ENCODE peak calls at places on chromosomes 11 and 22, in five cellular contexts. C is fibroblast of lung; M is astrocyte; I is adrenal gland; Z is CD4-positive, CD25-positive, alpha-beta regulatory T cell. U is an unnamed sample.

GRCh38 chr11:59582006-59582405 is 33.6 kb downstream of the OSBP start:
- DNase-seq in C (no peak), Z (no peak), M (no peak), I (peak; percentile 40), U (no peak)

GRCh38 chr22:43293661-43294392 is 49.3 kb downstream of the SCUBE1 start:
- DNase-seq in M (no peak), C (no peak), Z (no peak), I (peak; percentile 78), U (peak; percentile 29)

GRCh38 chr11:122917311-122917710 is 34.8 kb downstream of the JHY start:
- DNase-seq in M (peak; percentile 69), Z (no peak), C (peak; percentile 79), I (no peak), U (peak; percentile 91)

GRCh38 chr22:31898911-31899310 is 45.4 kb upstream of the YWHAH start:
- DNase-seq in C (no peak), Z (no peak), M (no peak), I (no peak), U (no peak)

GRCh38 chr11:88377151-88377550 is 39.6 kb upstream of the CTSC start:
- DNase-seq in Z (no peak), I (no peak), M (no peak), C (peak; percentile 41), U (no peak)

GRCh38 chr11:10694481-10695239 is 1.1 kb upstream of the IRAG1 start:
- DNase-seq in C (peak; percentile 70), M (peak; percentile 62), I (no peak), Z (no peak), U (no peak)

GRCh38 chr11:8870461-8871282 is 40.3 kb upstream of the AKIP1 start:
- DNase-seq in M (peak; percentile 75), C (peak; percentile 83), I (peak; percentile 67), Z (no peak), U (peak; percentile 54)

GRCh38 chr11:124277809-124278208 is 21.6 kb downstream of the OR8G5 start:
- DNase-seq in M (no peak), I (no peak), C (no peak), Z (no peak), U (no peak)

GRCh38 chr11:113533425-113533698 is 58.2 kb upstream of the DRD2 start:
- DNase-seq in Z (no peak), M (no peak), I (no peak), C (no peak), U (peak; percentile 21)

GRCh38 chr22:26398741-26399153 is 30.3 kb upstream of the ASPHD2 start:
- DNase-seq in Z (peak; percentile 30), M (peak; percentile 71), I (peak; percentile 53), C (peak; percentile 77), U (peak; percentile 68)

GRCh38 chr22:48957311-48957986 is 870.2 kb downstream of the BRD1 start:
- DNase-seq in Z (no peak), C (no peak), M (no peak), I (no peak), U (no peak)

GRCh38 chr11:117146521-117146920 is 2.4 kb downstream of the PAFAH1B2 start:
- DNase-seq in M (peak; percentile 10), I (peak; percentile 60), C (peak; percentile 36), Z (no peak), U (no peak)

GRCh38 chr11:119371778-119372182 is 9.7 kb downstream of the USP2 start:
- DNase-seq in C (peak; percentile 19), Z (no peak), M (no peak), I (peak; percentile 84), U (peak; percentile 53)

GRCh38 chr22:31154975-31155374 is 5.0 kb upstream of the RNF185 start:
- DNase-seq in M (no peak), C (no peak), I (no peak), Z (no peak), U (no peak)

GRCh38 chr22:30286813-30287625 is 2.3 kb downstream of the CASTOR1 start:
- DNase-seq in Z (peak; percentile 78), C (peak; percentile 29), M (no peak), I (peak; percentile 65), U (peak; percentile 66)

GRCh38 chr11:78920329-78920728 is 345.7 kb upstream of the NARS2 start:
- DNase-seq in Z (no peak), C (no peak), I (no peak), M (no peak), U (no peak)

GRCh38 chr22:44523981-44524759 is 26.1 kb upstream of the RTL6 start:
- DNase-seq in Z (no peak), C (peak; percentile 94), I (no peak), M (peak; percentile 93), U (no peak)

GRCh38 chr11:94400075-94400838 is 962 bp downstream of the GPR83 start:
- DNase-seq in I (no peak), C (no peak), M (no peak), Z (no peak), U (no peak)

GRCh38 chr22:49617866-49618688 is 209.6 kb downstream of the BRD1 start:
- DNase-seq in C (no peak), I (no peak), Z (no peak), M (no peak), U (no peak)

GRCh38 chr11:64223001-64223651 is 2.9 kb downstream of the TRPT1 start:
- DNase-seq in C (no peak), Z (no peak), M (no peak), I (no peak), U (no peak)

GRCh38 chr11:2165571-2165970 is 4.6 kb upstream of the INS start:
- DNase-seq in M (no peak), Z (no peak), I (no peak), C (no peak), U (no peak)

GRCh38 chr11:2164861-2165555 is 4.0 kb upstream of the INS start:
- DNase-seq in M (no peak), Z (no peak), I (peak; percentile 39), C (no peak), U (no peak)

GRCh38 chr11:2168286-2169000 is 3.2 kb downstream of the TH start:
- DNase-seq in M (no peak), I (no peak), C (no peak), Z (no peak), U (no peak)

GRCh38 chr11:2167141-2168045 is 4.2 kb downstream of the TH start:
- DNase-seq in M (no peak), I (no peak), Z (no peak), C (no peak), U (no peak)

DNA sequence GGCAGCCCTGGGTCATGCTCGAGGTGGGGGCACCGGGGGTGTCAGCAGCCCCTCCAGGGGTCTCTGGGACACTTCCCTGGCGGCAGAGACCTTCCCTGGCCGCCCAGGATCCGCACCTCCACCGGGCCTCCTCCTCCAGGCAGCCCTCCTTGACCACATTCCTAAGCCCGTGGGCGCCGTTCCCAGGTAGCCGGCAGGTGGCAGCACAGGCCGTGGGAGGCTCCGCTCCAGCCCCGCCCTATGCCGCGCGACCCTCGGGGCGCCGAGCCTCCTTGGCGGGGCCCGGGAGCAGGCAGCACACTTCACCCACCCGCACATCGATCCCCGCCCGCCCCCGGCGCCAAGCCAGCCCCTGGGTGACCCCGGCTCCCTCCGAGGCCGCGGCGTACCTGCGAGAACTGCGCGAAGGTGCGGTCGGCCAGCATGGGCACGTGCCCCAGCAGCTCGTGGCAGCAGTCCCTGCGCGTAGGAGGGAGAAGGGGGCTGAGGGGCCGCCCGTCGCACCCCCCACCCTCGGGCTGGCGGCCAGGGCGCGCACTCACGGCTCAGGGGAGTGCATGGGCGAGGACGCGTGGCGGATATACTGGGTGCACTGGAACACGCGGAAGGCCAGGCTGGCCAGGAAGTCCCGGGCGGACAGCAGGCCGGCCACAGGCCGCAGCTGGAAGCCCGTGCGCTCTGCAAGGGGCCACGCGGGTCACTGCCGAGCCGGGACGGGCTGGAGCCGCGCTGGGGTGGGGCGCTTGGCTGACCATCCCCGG is 5.3 kb upstream of the INS start:
- DNase-seq in C (peak; percentile 9), Z (peak; percentile 12), I (peak; percentile 35), M (no peak), U (peak; percentile 52)
- H3K27me3 ChIP-seq in C (no peaks in the 10 kb centered on the region), Z (no peaks in the 10 kb centered on the region), I (peaks cover 16% of the 10 kb centered on the region), M (no peaks in the 10 kb centered on the region), U (no peaks in the 10 kb centered on the region)

GRCh38 chr11:69775163-69775755 is at the start of gene FGF4:
- DNase-seq in M (no peak), C (no peak), Z (no peak), I (no peak), U (no peak)

GRCh38 chr11:69772646-69773045 is 2.5 kb downstream of the FGF4 start:
- DNase-seq in M (no peak), I (no peak), C (no peak), Z (no peak), U (no peak)

GRCh38 chr11:69773626-69774353 is 1.4 kb downstream of the FGF4 start:
- DNase-seq in Z (no peak), M (no peak), I (no peak), C (no peak), U (no peak)

GRCh38 chr11:69774354-69775162 is 583 bp downstream of the FGF4 start:
- DNase-seq in Z (no peak), C (no peak), I (no peak), M (no peak), U (no peak)

GRCh38 chr11:69778373-69778772 is 3.2 kb upstream of the FGF4 start:
- DNase-seq in C (no peak), I (no peak), Z (no peak), M (no peak), U (no peak)
- H3K27me3 ChIP-seq in C (peaks cover 26% of the 10 kb centered on the region), I (peaks cover 35% of the 10 kb centered on the region), Z (no peaks in the 10 kb centered on the region), M (peaks cover 31% of the 10 kb centered on the region), U (peaks cover 13% of the 10 kb centered on the region)

DNA sequence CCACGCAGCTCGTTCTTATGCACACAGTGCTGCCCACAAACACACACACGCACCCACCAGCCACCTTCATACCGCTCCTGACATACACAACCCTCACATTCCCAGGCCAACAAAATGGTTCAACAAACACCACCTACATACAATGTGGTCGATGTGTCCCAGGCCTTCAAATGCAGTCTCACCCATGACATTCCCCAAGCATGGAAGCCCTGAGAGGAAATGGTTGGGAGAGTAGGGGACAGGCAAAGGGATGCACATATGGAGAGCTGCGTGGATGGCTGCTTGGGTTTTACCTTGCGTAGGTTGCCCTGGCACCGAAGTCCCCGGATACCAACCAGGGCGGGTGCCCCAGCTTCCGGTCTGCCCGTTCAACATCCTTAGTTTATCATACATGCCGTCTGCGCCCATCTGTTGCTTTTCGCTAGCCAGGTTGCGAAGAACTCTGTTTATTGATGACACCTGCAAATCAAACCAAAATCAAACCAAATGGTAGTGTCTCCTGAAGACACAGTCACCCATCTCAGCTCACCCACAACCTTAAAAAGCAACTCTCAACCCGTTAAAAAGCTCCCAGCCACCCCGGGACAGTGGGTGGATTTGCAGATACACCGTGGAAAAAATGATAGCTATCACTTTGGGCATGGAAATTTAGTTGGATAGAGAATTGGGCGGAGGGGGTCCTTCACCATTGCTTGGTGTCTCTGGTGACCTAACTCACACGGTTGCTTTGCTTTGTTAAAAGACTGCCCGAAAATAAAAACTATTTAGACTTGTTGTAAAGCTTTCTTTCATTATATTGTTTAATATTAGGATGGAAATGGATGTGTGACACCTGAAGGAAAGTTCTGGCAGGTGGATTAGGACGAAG is 10.5 kb downstream of the PAX6 start:
- DNase-seq in C (no peak), I (no peak), Z (no peak), M (no peak), U (no peak)
- H3K27me3 ChIP-seq in C (peaks cover 82% of the 10 kb centered on the region), I (peaks cover 86% of the 10 kb centered on the region), Z (peaks cover 48% of the 10 kb centered on the region), M (peaks cover 57% of the 10 kb centered on the region), U (no peaks in the 10 kb centered on the region)

DNA sequence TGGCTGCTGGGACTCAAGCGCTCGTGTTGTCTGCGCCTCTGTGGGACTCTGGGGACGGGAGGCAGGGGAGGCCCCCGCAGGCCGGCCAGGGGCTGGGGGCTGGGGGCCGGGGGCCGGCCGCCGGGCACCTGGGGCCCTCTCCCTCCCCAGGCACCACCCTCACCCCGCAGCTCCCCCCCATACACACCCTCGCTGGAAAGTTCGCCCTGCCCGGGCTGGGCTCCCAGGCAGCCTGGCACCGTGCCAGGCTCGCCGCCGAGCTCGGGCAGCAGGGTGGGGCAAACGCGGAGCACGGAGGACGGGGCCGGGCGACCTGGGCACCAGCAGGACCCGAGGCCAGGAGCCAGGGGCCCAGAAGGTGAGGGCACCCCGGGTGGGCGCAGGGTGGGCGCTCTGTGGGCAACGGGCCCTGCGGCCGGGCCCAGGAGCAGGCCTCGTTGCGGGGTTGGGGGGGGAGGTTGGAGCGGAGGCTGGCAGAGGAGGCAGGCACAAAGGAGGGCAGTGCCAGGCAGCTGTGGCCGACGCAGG is 76.7 kb upstream of the WNT7B start:
- DNase-seq in Z (peak; percentile 52), M (peak; percentile 32), C (peak; percentile 64), I (peak; percentile 81), U (peak; percentile 79)
- H3K27me3 ChIP-seq in Z (no peaks in the 10 kb centered on the region), M (no peaks in the 10 kb centered on the region), C (no peaks in the 10 kb centered on the region), I (no peaks in the 10 kb centered on the region), U (no peaks in the 10 kb centered on the region)